ENCODE peak calls at places on chromosomes 13 and 19, in seven cellular contexts. V, T, L, A, D, I and X are unnamed samples.

GRCh38 chr13:112078879-112079526 is 12.1 kb downstream of the SOX1 start:
- DNase-seq in A (no peak), I (no peak), V (peak), D (no peak), T (no peak), L (no peak), X (no peak)

GRCh38 chr19:49442354-49442753 is 1.0 kb upstream of the SLC17A7 start:
- DNase-seq in V (peak), D (no peak), I (no peak), L (no peak), A (no peak), T (no peak), X (no peak)

GRCh38 chr19:50838239-50838638 is 4.9 kb upstream of the KLK15 start:
- DNase-seq in I (no peak), V (peak), L (no peak), D (no peak), A (peak), T (no peak), X (peak)

GRCh38 chr13:77874406-77874805 is 44.2 kb downstream of the EDNRB start:
- DNase-seq in D (no peak), L (peak), A (peak), V (no peak), I (no peak), T (no peak), X (no peak)

GRCh38 chr13:22703601-22704209 is 477.1 kb upstream of the SGCG start:
- DNase-seq in D (no peak), L (no peak), T (no peak), A (no peak), V (no peak), I (no peak), X (no peak)

GRCh38 chr19:51219307-51219706 is 5.6 kb upstream of the CD33 start:
- DNase-seq in D (no peak), L (no peak), I (no peak), A (no peak), T (no peak), V (no peak), X (peak)

GRCh38 chr19:15296841-15297415 is 35.4 kb downstream of the BRD4 start:
- DNase-seq in D (no peak), V (no peak), A (no peak), I (no peak), T (no peak), L (no peak), X (no peak)

GRCh38 chr19:54081032-54081431 is at the start of gene TARM1:
- DNase-seq in D (no peak), L (no peak), A (no peak), T (no peak), I (no peak), V (no peak), X (no peak)

GRCh38 chr13:85616275-85616674 is 182.9 kb downstream of the SLITRK6 start:
- DNase-seq in A (peak), I (no peak), D (no peak), L (no peak), T (no peak), V (no peak), X (no peak)

GRCh38 chr13:28423010-28423409 is 71.9 kb downstream of the FLT1 start:
- DNase-seq in I (no peak), T (peak), D (peak), V (no peak), A (no peak), L (no peak), X (peak)

GRCh38 chr19:39515551-39516191 is 732 bp downstream of the SELENOV start:
- DNase-seq in L (no peak), T (peak), I (peak), D (no peak), V (no peak), A (no peak), X (no peak)

GRCh38 chr19:7848779-7849457 is 18.9 kb downstream of the EVI5L start:
- DNase-seq in L (no peak), D (no peak), V (no peak), T (no peak), A (no peak), I (peak), X (no peak)

GRCh38 chr13:80342541-80343371 is 1.8 kb upstream of the SPRY2 start:
- DNase-seq in A (peak), L (no peak), V (peak), T (peak), I (peak), D (peak), X (peak)

GRCh38 chr13:109140054-109140776 is 510.8 kb downstream of the MYO16 start:
- DNase-seq in V (no peak), T (no peak), L (no peak), I (peak), D (no peak), A (no peak), X (no peak)

GRCh38 chr19:12872941-12873890 is 8.0 kb downstream of the DNASE2 start:
- DNase-seq in T (peak), L (no peak), I (no peak), D (no peak), V (no peak), A (peak), X (peak)

GRCh38 chr19:47330466-47330869 is 1.5 kb upstream of the C5AR2 start:
- DNase-seq in V (no peak), L (peak), A (no peak), T (no peak), D (no peak), I (no peak), X (no peak)

GRCh38 chr13:112777637-112778406 is 88.0 kb downstream of the ATP11A start:
- DNase-seq in I (no peak), A (no peak), V (no peak), D (no peak), L (no peak), T (no peak), X (no peak)

GRCh38 chr19:55535173-55535572 is 1.8 kb downstream of the SBK2 start:
- DNase-seq in D (no peak), A (no peak), V (no peak), L (no peak), T (no peak), I (no peak), X (no peak)

GRCh38 chr13:111953546-111954178 is 113.3 kb upstream of the SOX1 start:
- DNase-seq in T (no peak), D (no peak), L (no peak), A (no peak), I (no peak), V (no peak), X (no peak)

GRCh38 chr13:76790519-76791289 is 95.5 kb downstream of the KCTD12 start:
- DNase-seq in V (peak), L (no peak), I (no peak), A (peak), T (no peak), D (no peak), X (no peak)

GRCh38 chr13:26299168-26299788 is 45.3 kb downstream of the CDK8 start:
- DNase-seq in T (no peak), L (no peak), A (no peak), V (no peak), I (no peak), D (no peak), X (no peak)

GRCh38 chr13:48491423-48492122 is 41.3 kb downstream of the RCBTB2 start:
- DNase-seq in D (no peak), I (no peak), V (no peak), L (no peak), A (peak), T (no peak), X (peak)

GRCh38 chr13:74891610-74892009 is 590.4 kb downstream of the TBC1D4 start:
- DNase-seq in V (no peak), L (peak), T (no peak), I (no peak), D (no peak), A (peak), X (no peak)

GRCh38 chr13:113660066-113660465 is 2.1 kb upstream of the ATP4B start:
- DNase-seq in D (no peak), I (no peak), T (peak), A (no peak), L (no peak), V (no peak), X (no peak)